ENCODE peak calls at places on chromosome 16, in six cellular contexts. D is A549; B is A172; F is MV-4-11; R is fibroblast of mammary gland; J is activated CD4-positive, alpha-beta T cell treated with anti-CD3 and anti-CD28 coated beads, Interleukin-2, amount 50 U/mL, for 24 hours. O is an unnamed sample.

GRCh38 chr16:27455700-27456099 is 53.7 kb downstream of the IL21R start:
- DNase-seq in B (no peak), J (no peak), R (peak), D (no peak), F (no peak), O (no peak)

GRCh38 chr16:77812856-77813523 is 24.6 kb downstream of the VAT1L start:
- DNase-seq in J (no peak), D (no peak), B (no peak), R (peak), F (no peak), O (no peak)

GRCh38 chr16:11781773-11782172 is 15.3 kb downstream of the ZC3H7A start:
- DNase-seq in B (no peak), J (no peak), R (no peak), F (no peak), D (no peak), O (no peak)

GRCh38 chr16:4613636-4614570 is 785 bp downstream of the UBALD1 start:
- DNase-seq in D (peak), B (no peak), J (no peak), F (peak), R (peak), O (no peak)

GRCh38 chr16:31265329-31266245 is 5.8 kb downstream of the ITGAM start:
- DNase-seq in B (peak), R (peak), J (peak), F (peak), D (peak), O (peak)

GRCh38 chr16:68235882-68236803 is at the start of gene ESRP2:
- DNase-seq in B (no peak), F (no peak), J (no peak), R (no peak), D (no peak), O (no peak)

GRCh38 chr16:53207810-53208752 is 153.3 kb downstream of the CHD9 start:
- DNase-seq in F (peak), J (no peak), R (peak), D (peak), B (peak), O (no peak)

GRCh38 chr16:47927330-47927729 is 228.5 kb downstream of the ABCC12 start:
- DNase-seq in D (no peak), F (no peak), J (no peak), B (no peak), R (no peak), O (no peak)

GRCh38 chr16:88378836-88379693 is 3.7 kb upstream of the ZNF469 start:
- DNase-seq in R (no peak), J (no peak), F (no peak), D (no peak), B (no peak), O (no peak)

GRCh38 chr16:85612801-85613608 is at the start of gene GSE1:
- DNase-seq in R (peak), F (peak), B (peak), D (peak), J (no peak), O (peak)

GRCh38 chr16:54027126-54027922 is 259.3 kb downstream of the IRX3 start:
- DNase-seq in R (peak), J (no peak), F (no peak), B (peak), D (peak), O (no peak)